ENCODE peak calls at places on chromosomes 6 and 20, in five cellular contexts. F is H7, H is GOT3, U is HL-60, Y is activated gamma-delta T cell treated with Interleukin-2 at 50 U/mL for 16 hours. P is an unnamed sample.

GRCh38 chr20:40262219-40262618 is 426.8 kb downstream of the MAFB start:
- DNase-seq in H (no peak), U (no peak), Y (no peak), F (no peak), P (peak; percentile 55)

GRCh38 chr20:56875052-56875663 is 246.1 kb downstream of the TFAP2C start:
- DNase-seq in U (no peak), F (peak; percentile 56), H (peak; percentile 18), Y (no peak), P (no peak)

GRCh38 chr20:23534801-23535593 is 33.3 kb downstream of the CST9L start:
- DNase-seq in F (no peak), U (no peak), H (no peak), Y (no peak), P (no peak)

GRCh38 chr6:166707045-166707444 is 80.0 kb upstream of the RPS6KA2 start:
- DNase-seq in H (no peak), Y (no peak), F (peak; percentile 85), U (no peak), P (no peak)

GRCh38 chr6:75296811-75297779 is 12.5 kb upstream of the TMEM30A start:
- DNase-seq in F (peak; percentile 22), H (no peak), U (no peak), Y (no peak), P (peak; percentile 71)

GRCh38 chr6:125824946-125825786 is 34.4 kb downstream of the NCOA7 start:
- DNase-seq in F (no peak), H (no peak), Y (no peak), U (no peak), P (no peak)

GRCh38 chr20:46757754-46758678 is 48.6 kb downstream of the SLC2A10 start:
- DNase-seq in H (no peak), U (no peak), Y (peak; percentile 41), F (peak; percentile 88), P (peak; percentile 64)

GRCh38 chr6:20744911-20745557 is 210.8 kb downstream of the CDKAL1 start:
- DNase-seq in Y (no peak), H (no peak), U (no peak), F (no peak), P (peak; percentile 14)

GRCh38 chr6:106360410-106360988 is at the start of gene CRYBG1:
- DNase-seq in F (peak; percentile 98), H (peak; percentile 3), U (peak; percentile 16), Y (peak; percentile 51), P (no peak)

GRCh38 chr6:11404081-11404480 is 133.5 kb upstream of the TMEM170B start:
- DNase-seq in U (no peak), F (no peak), Y (no peak), H (no peak), P (no peak)

GRCh38 chr6:109853951-109854350 is 124.2 kb upstream of the GPR6 start:
- DNase-seq in H (no peak), Y (no peak), F (no peak), U (no peak), P (no peak)

GRCh38 chr20:47957135-47957534 is 171.9 kb upstream of the SULF2 start:
- DNase-seq in H (no peak), Y (no peak), U (no peak), F (no peak), P (no peak)

GRCh38 chr6:16766043-16766521 is 4.8 kb upstream of the ATXN1 start:
- DNase-seq in Y (no peak), U (no peak), H (peak; percentile 18), F (no peak), P (no peak)

GRCh38 chr6:15023448-15023847 is 222.4 kb upstream of the JARID2 start:
- DNase-seq in Y (no peak), U (no peak), H (no peak), F (no peak), P (no peak)

GRCh38 chr20:8399963-8400362 is 267.9 kb downstream of the PLCB1 start:
- DNase-seq in U (peak; percentile 93), Y (no peak), F (no peak), H (no peak), P (peak; percentile 16)

GRCh38 chr20:34977365-34978091 is 21.9 kb downstream of the MYH7B start:
- DNase-seq in F (no peak), U (no peak), Y (no peak), H (no peak), P (no peak)

GRCh38 chr6:142746524-142746923 is 198.5 kb downstream of the HIVEP2 start:
- DNase-seq in H (no peak), F (peak; percentile 53), U (no peak), Y (peak; percentile 32), P (peak; percentile 49)

GRCh38 chr6:88483424-88483823 is 317.3 kb upstream of the CNR1 start:
- DNase-seq in H (no peak), F (no peak), Y (no peak), U (no peak), P (no peak)

GRCh38 chr20:53679597-53680309 is 86.1 kb upstream of the ZNF217 start:
- DNase-seq in F (no peak), Y (no peak), H (no peak), U (no peak), P (no peak)

GRCh38 chr6:129183681-129184216 is 300.8 kb downstream of the LAMA2 start:
- DNase-seq in H (no peak), Y (no peak), U (no peak), F (no peak), P (no peak)

GRCh38 chr20:53413188-53413631 is 180.4 kb downstream of the ZNF217 start:
- DNase-seq in H (no peak), F (peak; percentile 74), Y (peak; percentile 48), U (no peak), P (peak; percentile 35)

GRCh38 chr6:138211048-138211581 is 7.2 kb downstream of the PBOV1 start:
- DNase-seq in Y (no peak), F (peak; percentile 13), U (no peak), H (no peak), P (no peak)

GRCh38 chr6:6699741-6700367 is 111.3 kb downstream of the LY86 start:
- DNase-seq in H (no peak), F (peak; percentile 59), U (peak; percentile 85), Y (no peak), P (peak; percentile 94)

GRCh38 chr6:133198725-133199124 is 42.4 kb upstream of the EYA4 start:
- DNase-seq in H (no peak), U (no peak), F (no peak), Y (no peak), P (no peak)

GRCh38 chr6:110831405-110831804 is 16.1 kb upstream of the CDK19 start:
- DNase-seq in F (no peak), H (no peak), U (no peak), Y (no peak), P (no peak)

GRCh38 chr6:169340395-169340794 is 86.7 kb upstream of the THBS2 start:
- DNase-seq in H (no peak), F (no peak), Y (no peak), U (no peak), P (no peak)

GRCh38 chr20:44089987-44090674 is 96.9 kb downstream of the JPH2 start:
- DNase-seq in F (no peak), Y (no peak), U (peak; percentile 20), H (no peak), P (peak; percentile 57)

GRCh38 chr6:166693880-166694279 is 66.8 kb upstream of the RPS6KA2 start:
- DNase-seq in H (no peak), U (no peak), Y (no peak), F (no peak), P (no peak)

GRCh38 chr6:154830771-154831170 is 97.6 kb downstream of the SCAF8 start:
- DNase-seq in H (no peak), U (no peak), F (no peak), Y (no peak), P (no peak)

GRCh38 chr6:9675122-9675521 is 739.8 kb downstream of the TFAP2A start:
- DNase-seq in Y (no peak), H (no peak), F (no peak), U (no peak), P (no peak)

GRCh38 chr6:134162932-134163331 is 110.5 kb upstream of the SLC2A12 start:
- DNase-seq in H (no peak), U (no peak), Y (no peak), F (no peak), P (no peak)

GRCh38 chr6:105902401-105903031 is 183.6 kb upstream of the PRDM1 start:
- DNase-seq in U (no peak), Y (no peak), H (no peak), F (no peak), P (no peak)

GRCh38 chr6:151413372-151414145 is 22.2 kb upstream of the ZBTB2 start:
- DNase-seq in U (no peak), H (no peak), Y (peak; percentile 59), F (no peak), P (peak; percentile 79)

GRCh38 chr6:6008648-6009421 is 2.1 kb upstream of the NRN1 start:
- DNase-seq in Y (no peak), F (peak; percentile 94), H (peak; percentile 68), U (peak; percentile 76), P (peak; percentile 79)

GRCh38 chr6:100084301-100085161 is 90.5 kb upstream of the MCHR2 start:
- DNase-seq in H (no peak), U (no peak), Y (no peak), F (no peak), P (no peak)

GRCh38 chr20:14775778-14776177 is 438.4 kb upstream of the FLRT3 start:
- DNase-seq in H (no peak), F (no peak), Y (no peak), U (no peak), P (no peak)

GRCh38 chr20:48025061-48025515 is 239.8 kb upstream of the SULF2 start:
- DNase-seq in H (peak; percentile 59), U (no peak), F (peak; percentile 72), Y (no peak), P (no peak)

GRCh38 chr20:25316506-25317190 is 68.8 kb downstream of the PYGB start:
- DNase-seq in H (no peak), F (peak; percentile 13), Y (no peak), U (no peak), P (no peak)

GRCh38 chr6:39791311-39791710 is 865 bp upstream of the DAAM2 start:
- DNase-seq in Y (no peak), F (peak; percentile 57), U (no peak), H (no peak), P (no peak)